ENCODE peak calls at places on chromosomes 13 and 19, in four cellular contexts. M is H9, Q is H1, H is neuronal stem cell. K is an unnamed sample.

GRCh38 chr19:12899891-12900518 is 9.0 kb downstream of the GCDH start:
- DNase-seq in M (no peak), H (no peak), Q (no peak), K (no peak)

GRCh38 chr13:28744656-28745055 is 25.9 kb upstream of the SLC46A3 start:
- DNase-seq in Q (no peak), M (no peak), H (no peak), K (no peak)

GRCh38 chr13:60260440-60260839 is 96.7 kb upstream of the DIAPH3 start:
- DNase-seq in Q (no peak), M (peak), H (no peak), K (no peak)

GRCh38 chr13:29704648-29705047 is 109.2 kb upstream of the SLC7A1 start:
- DNase-seq in H (no peak), Q (no peak), M (no peak), K (no peak)

GRCh38 chr13:33403807-33404362 is 118.3 kb upstream of the STARD13 start:
- DNase-seq in Q (no peak), H (no peak), M (no peak), K (no peak)

GRCh38 chr19:6215701-6216235 is 64.0 kb downstream of the MLLT1 start:
- DNase-seq in M (no peak), Q (no peak), H (no peak), K (no peak)

GRCh38 chr19:30268601-30269000 is 103.6 kb upstream of the ZNF536 start:
- DNase-seq in H (no peak), Q (no peak), M (no peak), K (no peak)

GRCh38 chr13:113078895-113079720 is 26.5 kb upstream of the F7 start:
- DNase-seq in M (no peak), H (no peak), Q (no peak), K (no peak)

GRCh38 chr19:46610851-46611770 is 10.0 kb downstream of the CALM3 start:
- DNase-seq in M (no peak), H (no peak), Q (no peak), K (no peak)

GRCh38 chr19:11944656-11945055 is 19.7 kb downstream of the ZNF700 start:
- DNase-seq in M (no peak), H (no peak), Q (no peak), K (peak)

GRCh38 chr19:35546532-35546931 is 1.1 kb downstream of the TMEM147 start:
- DNase-seq in M (no peak), H (no peak), Q (no peak), K (no peak)

GRCh38 chr13:99316657-99317244 is 9.6 kb upstream of the GPR183 start:
- DNase-seq in H (no peak), M (no peak), Q (no peak), K (no peak)

GRCh38 chr19:45451181-45451849 is 16.5 kb upstream of the FOSB start:
- DNase-seq in Q (no peak), M (no peak), H (no peak), K (no peak)

GRCh38 chr13:47933688-47934011 is 67.4 kb downstream of the SUCLA2 start:
- DNase-seq in M (no peak), H (no peak), Q (no peak), K (no peak)

GRCh38 chr13:29909975-29910674 is 59.7 kb upstream of the UBL3 start:
- DNase-seq in Q (no peak), M (no peak), H (no peak), K (peak)

GRCh38 chr19:7486923-7487322 is 1.9 kb downstream of the PEX11G start:
- DNase-seq in H (no peak), Q (no peak), M (no peak), K (no peak)

GRCh38 chr19:55537741-55538111 is 793 bp upstream of the SBK2 start:
- DNase-seq in M (peak), H (no peak), Q (no peak), K (no peak)

GRCh38 chr13:99191900-99192399 is 8.7 kb upstream of the UBAC2 start:
- DNase-seq in H (no peak), Q (no peak), M (no peak), K (no peak)

GRCh38 chr19:2490659-2491058 is 14.7 kb downstream of the GADD45B start:
- DNase-seq in M (no peak), H (no peak), Q (no peak), K (no peak)

GRCh38 chr13:24208314-24208713 is 47.8 kb downstream of the SPATA13 start:
- DNase-seq in H (no peak), M (no peak), Q (no peak), K (no peak)

GRCh38 chr13:94886191-94886590 is 173.8 kb upstream of the SOX21 start:
- DNase-seq in M (no peak), Q (no peak), H (no peak), K (no peak)

GRCh38 chr13:24075137-24075975 is 85.2 kb upstream of the SPATA13 start:
- DNase-seq in Q (no peak), M (no peak), H (no peak), K (no peak)

GRCh38 chr13:82634946-82635345 is 1247.3 kb downstream of the SLITRK1 start:
- DNase-seq in M (no peak), Q (no peak), H (no peak), K (no peak)

GRCh38 chr13:98778749-98779148 is 26.3 kb upstream of the SLC15A1 start:
- DNase-seq in Q (no peak), H (no peak), M (no peak), K (peak)

GRCh38 chr19:5990289-5990797 is 12.4 kb upstream of the RANBP3 start:
- DNase-seq in H (no peak), M (peak), Q (no peak), K (peak)

GRCh38 chr13:77918391-77919261 is at the start of gene EDNRB:
- DNase-seq in M (peak), H (peak), Q (peak), K (peak)

GRCh38 chr19:3368441-3368795 is 2.0 kb downstream of the NFIC start:
- DNase-seq in M (no peak), Q (no peak), H (no peak), K (no peak)

GRCh38 chr13:97600438-97601080 is 166.6 kb downstream of the RAP2A start:
- DNase-seq in H (no peak), M (no peak), Q (no peak), K (peak)

GRCh38 chr19:14127929-14128509 is 8.4 kb downstream of the ASF1B start:
- DNase-seq in M (no peak), H (no peak), Q (no peak), K (peak)

GRCh38 chr19:1935484-1936208 is 5.3 kb upstream of the CSNK1G2 start:
- DNase-seq in M (no peak), H (no peak), Q (no peak), K (no peak)

GRCh38 chr13:95044452-95045205 is 256.6 kb downstream of the ABCC4 start:
- DNase-seq in Q (no peak), H (no peak), M (no peak), K (no peak)

GRCh38 chr19:35442091-35442490 is 6.0 kb upstream of the FFAR2 start:
- DNase-seq in Q (no peak), M (no peak), H (no peak), K (peak)

DNA sequence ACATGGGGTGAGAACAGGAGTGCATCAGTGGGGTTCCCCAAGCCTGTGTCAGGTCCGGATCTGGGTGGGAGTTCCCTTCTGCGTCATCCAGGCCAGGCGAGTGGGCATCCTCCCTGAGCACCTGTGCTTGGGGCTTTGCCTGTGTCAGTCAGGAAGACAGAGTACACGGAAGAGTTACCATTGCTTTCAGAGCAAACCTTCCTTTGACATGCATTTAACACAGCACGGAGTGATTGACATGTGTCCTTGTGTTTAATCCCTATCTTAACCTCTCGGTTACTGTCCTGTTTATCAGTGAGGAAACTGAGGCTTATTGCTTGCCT is 47.6 kb downstream of the CAPN12 start:
- DNase-seq in Q (no peak), H (no peak), M (no peak), K (no peak)
- H3K23ac ChIP-seq in Q (no peak), H (no peak), M (no peak), K (no peak)

DNA sequence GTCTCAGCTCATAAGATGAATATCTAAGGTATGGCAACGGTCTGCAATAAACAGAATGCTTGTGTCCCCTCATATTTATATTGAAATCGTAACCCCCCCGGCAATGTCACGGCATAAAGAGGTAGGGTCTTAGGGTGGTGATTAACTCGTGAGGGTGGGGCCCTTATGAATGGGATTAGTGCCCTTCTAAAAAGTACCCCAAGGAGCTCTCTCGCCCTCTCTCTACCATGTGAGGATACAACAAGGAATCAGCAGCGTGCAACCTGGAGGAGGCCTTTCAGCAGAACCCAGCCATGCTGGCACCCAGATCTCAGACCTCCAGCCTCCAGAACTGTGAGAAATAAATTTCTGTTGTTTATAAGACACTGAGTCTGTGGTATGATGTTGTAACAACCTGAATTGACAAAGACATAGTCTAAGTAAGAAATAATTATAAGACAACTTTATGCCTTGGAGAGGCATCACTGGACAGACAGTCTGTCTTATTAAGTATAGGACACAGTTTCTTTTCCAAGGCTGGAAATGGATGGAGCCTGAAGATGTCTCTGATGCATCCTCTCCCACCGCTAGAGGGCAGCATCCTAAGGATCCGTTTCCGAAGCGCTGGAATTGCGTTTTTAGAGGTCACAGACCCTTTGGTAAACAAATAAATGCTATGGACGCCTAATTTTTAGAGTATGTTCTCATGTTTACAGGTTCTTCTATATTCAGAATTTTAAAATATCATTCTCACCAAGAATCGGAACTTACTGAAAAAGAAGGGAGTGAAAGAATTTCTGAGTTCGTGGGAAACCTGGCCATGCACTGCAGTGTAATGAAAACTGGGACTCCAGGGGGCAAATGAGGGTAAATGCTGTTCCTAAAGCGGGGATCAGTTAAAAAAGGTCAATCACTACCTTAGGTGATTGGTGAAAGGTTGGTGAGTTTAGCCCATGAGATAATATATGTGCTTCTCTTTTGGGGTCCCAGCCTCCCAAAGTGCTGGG is 13.3 kb upstream of the LEUTX start:
- DNase-seq in M (peak), Q (peak), H (peak), K (peak)
- H2BK12ac ChIP-seq in M (no peak), Q (no peak), H (no peak), K (no peak)

DNA sequence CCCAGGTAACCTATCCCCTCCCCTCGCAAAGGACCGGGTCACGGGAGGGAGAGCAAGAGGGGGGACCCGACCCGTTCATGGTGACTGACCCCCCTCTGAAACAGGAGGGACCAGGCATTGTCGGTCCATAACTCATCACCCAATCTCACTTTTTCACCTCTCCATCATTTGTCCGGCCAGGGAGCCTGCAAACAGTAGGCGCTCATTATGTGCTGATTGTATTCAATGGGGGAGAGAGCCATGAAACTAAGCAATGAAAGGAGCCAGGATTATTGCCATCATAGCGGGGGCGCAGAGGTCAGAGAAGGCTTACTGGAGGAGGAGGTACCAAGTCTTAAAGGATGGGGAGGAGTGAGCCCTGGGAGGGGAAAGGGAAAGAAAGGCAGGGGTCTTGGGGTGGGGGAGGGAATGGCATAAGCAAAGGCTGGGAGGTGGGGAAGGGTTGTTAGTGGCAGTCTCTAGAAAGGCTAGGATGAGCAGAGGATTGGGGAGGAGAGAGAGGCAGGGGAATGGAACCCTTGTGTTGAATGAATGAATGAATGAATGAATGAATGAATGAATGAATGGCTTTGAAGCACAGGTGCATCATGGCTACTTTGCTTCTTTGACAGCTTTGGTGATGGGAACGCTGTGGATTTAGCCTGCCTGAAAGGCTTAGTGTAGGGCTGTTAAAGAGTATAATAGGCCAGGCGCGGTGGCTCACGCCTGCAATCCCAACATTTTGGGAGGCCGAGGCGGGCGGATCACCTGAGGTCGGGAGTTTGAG is 1.4 kb downstream of the SHFL start:
- DNase-seq in M (no peak), H (no peak), Q (no peak), K (no peak)
- H3K23ac ChIP-seq in M (no peak), H (no peak), Q (no peak), K (no peak)

GRCh38 chr19:16180611-16181010 is 4.6 kb upstream of the FAM32A start:
- DNase-seq in M (no peak), H (no peak), Q (no peak), K (peak)

GRCh38 chr19:16185123-16185924 is at the start of gene FAM32A:
- DNase-seq in Q (peak), M (peak), H (peak), K (peak)

GRCh38 chr19:16185925-16186234 is 670 bp downstream of the FAM32A start:
- DNase-seq in Q (no peak), H (no peak), M (no peak), K (no peak)

GRCh38 chr19:16188521-16188920 is 3.3 kb downstream of the FAM32A start:
- DNase-seq in Q (no peak), M (no peak), H (no peak), K (no peak)

GRCh38 chr19:16184665-16185122 is 516 bp upstream of the FAM32A start:
- DNase-seq in H (no peak), Q (no peak), M (no peak), K (no peak)
- H2BK12ac ChIP-seq in H (no peak), Q (no peak), M (no peak), K (peak)

DNA sequence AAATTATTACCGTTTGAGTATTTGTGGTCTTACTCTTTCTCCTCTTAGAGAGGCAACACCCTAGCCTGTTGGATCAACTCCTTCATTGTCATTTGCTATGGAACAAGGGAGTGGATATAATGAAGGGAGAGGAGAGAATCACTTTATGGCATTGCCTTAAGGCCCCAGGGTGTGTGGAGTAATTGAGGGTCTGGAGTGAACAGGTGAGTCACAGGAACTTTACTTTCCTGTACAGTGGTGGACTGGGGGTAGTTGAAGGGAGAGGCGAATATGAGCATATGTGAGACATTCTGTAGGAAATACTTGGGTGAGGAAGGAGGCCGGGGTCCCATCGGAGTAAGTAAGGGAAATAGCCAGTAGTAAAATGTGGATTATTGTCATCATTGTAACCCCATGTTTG is 17.0 kb downstream of the DGKH start:
- DNase-seq in H (no peak), Q (no peak), M (no peak), K (no peak)
- H3K23ac ChIP-seq in H (no peak), Q (no peak), M (no peak), K (no peak)

GRCh38 chr19:54026656-54027055 is 35.2 kb downstream of the CACNG6 start:
- DNase-seq in Q (no peak), H (no peak), M (no peak), K (no peak)
- H2BK12ac ChIP-seq in Q (no peak), H (no peak), M (no peak), K (no peak)

DNA sequence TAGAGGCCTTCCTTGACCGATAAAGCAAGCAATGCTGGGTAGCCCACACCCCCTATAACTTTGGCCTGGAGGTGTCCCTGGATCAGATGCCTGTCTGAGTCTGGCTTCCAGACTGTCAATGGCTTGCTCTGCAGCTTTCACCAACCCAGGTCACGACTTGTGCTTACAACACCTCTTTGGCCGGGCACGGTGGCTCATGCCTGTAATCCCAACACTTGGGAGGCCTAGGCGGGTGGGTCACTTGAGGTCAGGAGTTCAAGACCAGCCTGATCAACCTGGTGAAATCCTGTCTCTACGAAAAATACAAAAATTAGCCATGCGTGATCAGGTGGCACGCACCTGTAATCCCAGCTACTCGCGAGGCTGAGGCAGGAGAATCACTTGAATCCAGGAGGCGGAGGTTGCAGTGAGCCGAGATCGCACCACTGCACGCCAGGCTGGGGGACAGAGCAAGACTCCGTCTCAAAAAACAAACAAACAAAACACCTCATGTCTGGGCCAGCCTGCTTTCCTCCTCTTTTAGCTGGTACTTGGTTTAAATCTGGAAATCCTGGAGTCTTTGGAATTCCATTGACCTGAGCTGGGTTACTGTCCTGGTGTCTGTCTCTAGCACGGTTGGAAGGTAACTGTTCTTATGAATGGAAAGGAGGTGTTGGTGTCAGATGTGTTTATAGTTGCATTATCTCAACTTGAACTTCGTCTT is 10.3 kb upstream of the GARRE1 start:
- DNase-seq in M (no peak), Q (no peak), H (no peak), K (peak)
- H3K23ac ChIP-seq in M (no peak), Q (no peak), H (no peak), K (no peak)

GRCh38 chr13:19861762-19862161 is 1.7 kb downstream of the ZMYM5 start:
- DNase-seq in H (no peak), M (no peak), Q (no peak), K (no peak)

GRCh38 chr13:19864018-19864338 is 529 bp upstream of the ZMYM5 start:
- DNase-seq in H (peak), M (no peak), Q (no peak), K (peak)

GRCh38 chr13:19863323-19864017 is at the start of gene ZMYM5:
- DNase-seq in H (peak), Q (peak), M (peak), K (peak)

GRCh38 chr13:19860884-19861655 is 2.4 kb downstream of the ZMYM5 start:
- DNase-seq in H (peak), Q (no peak), M (no peak), K (peak)

GRCh38 chr13:19862511-19863313 is 737 bp downstream of the ZMYM5 start:
- DNase-seq in M (peak), H (peak), Q (no peak), K (no peak)
- H2BK12ac ChIP-seq in M (no peak), H (no peak), Q (peak), K (no peak)

DNA sequence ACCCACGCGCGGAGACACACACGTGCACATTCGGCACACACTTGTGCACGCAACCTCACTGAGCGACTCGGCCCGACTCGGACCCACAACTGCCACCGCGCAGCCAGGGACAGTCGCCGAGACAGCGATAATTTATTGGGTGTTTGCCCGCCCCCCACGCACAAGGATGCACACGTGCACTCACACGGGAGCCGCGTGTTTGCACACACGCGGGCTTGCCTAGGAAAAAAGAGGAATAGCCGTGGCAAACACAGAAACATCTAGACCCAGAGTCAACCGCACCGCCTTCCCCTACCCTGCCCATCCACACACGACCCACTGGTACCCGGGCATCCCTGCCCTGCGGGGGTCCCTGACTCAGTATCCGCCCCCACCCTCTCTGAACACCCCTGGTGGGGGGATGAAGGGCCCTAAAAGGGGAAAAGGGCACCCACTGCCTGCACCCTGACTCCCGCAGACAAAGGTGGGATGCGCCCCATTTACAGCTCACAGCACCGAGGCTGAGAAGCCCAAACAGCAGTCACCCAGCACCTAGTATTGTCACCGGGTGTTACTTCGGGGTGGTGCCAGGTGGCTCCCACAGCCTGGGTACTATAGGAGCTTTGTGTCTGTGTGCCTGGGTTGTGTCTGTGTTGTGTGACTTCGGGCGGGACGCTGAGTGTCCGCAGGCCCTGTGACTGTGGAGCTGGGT is 1.0 kb upstream of the SSBP4 start:
- DNase-seq in H (no peak), M (no peak), Q (no peak), K (no peak)
- H3K23ac ChIP-seq in H (peak), M (no peak), Q (no peak), K (no peak)